ENCODE peak calls at places on chromosomes 12 and 14, in four cellular contexts. U is breast epithelium, Z is stomach, I is H1. S is an unnamed sample.

GRCh38 chr14:101492716-101493115 is 68.6 kb upstream of the DIO3 start:
- DNase-seq in Z (no peak), I (no peak), U (peak), S (no peak)

GRCh38 chr12:22626429-22626828 is 1.5 kb downstream of the ETNK1 start:
- DNase-seq in I (no peak), U (no peak), Z (no peak), S (no peak)

GRCh38 chr14:99077076-99077843 is 194.7 kb downstream of the BCL11B start:
- DNase-seq in I (peak), Z (no peak), U (no peak), S (no peak)

GRCh38 chr12:82964446-82964845 is 277.7 kb downstream of the TMTC2 start:
- DNase-seq in Z (no peak), U (no peak), I (no peak), S (no peak)

GRCh38 chr14:74552623-74553022 is 59.1 kb downstream of the ISCA2 start:
- DNase-seq in U (no peak), I (no peak), Z (peak), S (peak)

GRCh38 chr12:113145720-113146551 is 3.6 kb upstream of the CFAP73 start:
- DNase-seq in I (no peak), Z (no peak), U (no peak), S (no peak)

GRCh38 chr14:71776463-71777359 is 155.5 kb upstream of the RGS6 start:
- DNase-seq in U (no peak), Z (no peak), I (no peak), S (no peak)

GRCh38 chr12:108597559-108598471 is at the start of gene TMEM119:
- DNase-seq in Z (no peak), I (no peak), U (no peak), S (no peak)

GRCh38 chr12:127263621-127264020 is 1003.3 kb upstream of the TMEM132C start:
- DNase-seq in U (no peak), Z (no peak), I (no peak), S (no peak)

GRCh38 chr14:32087907-32088306 is 10.8 kb downstream of the ARHGAP5 start:
- DNase-seq in Z (no peak), U (no peak), I (no peak), S (no peak)

GRCh38 chr12:84632556-84632955 is 280.0 kb downstream of the SLC6A15 start:
- DNase-seq in Z (no peak), I (no peak), U (no peak), S (no peak)

GRCh38 chr14:61602733-61603077 is 92.6 kb upstream of the HIF1A start:
- DNase-seq in U (no peak), I (no peak), Z (no peak), S (no peak)
- H3K4me3 ChIP-seq in U (no peak), I (no peak), Z (no peak), S (no peak)

GRCh38 chr14:49461529-49462401 is 124.4 kb downstream of the RPS29 start:
- DNase-seq in U (no peak), I (no peak), Z (peak), S (no peak)
- TF ChIP-seq CTCF in U (peak), I (peak), Z (no peak), S (peak)

GRCh38 chr14:68278568-68279436 is 459.2 kb downstream of the RAD51B start:
- DNase-seq in U (no peak), Z (no peak), I (no peak), S (no peak)
- TF ChIP-seq POLR2A in U (no peak), Z (no peak), I (no peak), S (no peak)

GRCh38 chr12:53975816-53976152 is 1.0 kb upstream of the HOTAIR start:
- DNase-seq in U (no peak), Z (no peak), I (no peak), S (no peak)
- H3K4me3 ChIP-seq in U (no peak), Z (no peak), I (no peak), S (no peak)

DNA sequence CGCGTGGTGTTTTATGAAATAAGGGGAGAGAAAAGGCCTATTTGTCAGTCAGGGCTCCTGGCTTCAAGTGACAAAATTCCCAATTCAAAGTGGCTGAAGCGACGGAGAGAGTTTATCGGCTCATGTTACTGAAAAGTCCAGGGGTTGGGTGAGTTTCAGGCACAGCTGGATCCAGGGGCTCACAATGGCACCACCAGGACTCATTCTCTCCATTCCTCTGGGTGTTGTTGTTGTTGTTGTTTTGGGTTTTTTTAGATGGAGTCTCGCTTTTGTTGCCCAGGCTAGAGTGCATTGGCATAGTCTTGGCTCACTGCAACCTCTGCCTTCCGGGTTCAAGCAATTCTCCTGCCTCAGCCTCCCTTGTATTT is 119.4 kb downstream of the SCARB1 start:
- DNase-seq in I (no peak), U (no peak), Z (no peak), S (no peak)
- TF ChIP-seq CTCF in I (no peak), U (no peak), Z (no peak), S (no peak)

GRCh38 chr12:6925239-6925542 is 2.6 kb upstream of the ATN1 start:
- DNase-seq in I (peak), Z (no peak), U (no peak), S (no peak)

GRCh38 chr12:6923851-6924250 is 3.9 kb upstream of the ATN1 start:
- DNase-seq in I (no peak), Z (no peak), U (no peak), S (no peak)

GRCh38 chr12:6921539-6921938 is 6.2 kb upstream of the ATN1 start:
- DNase-seq in I (no peak), Z (no peak), U (no peak), S (no peak)

GRCh38 chr12:6921996-6922935 is 5.5 kb upstream of the ATN1 start:
- DNase-seq in I (no peak), U (no peak), Z (no peak), S (no peak)

GRCh38 chr12:6923003-6923732 is 4.6 kb upstream of the ATN1 start:
- DNase-seq in Z (no peak), U (no peak), I (no peak), S (no peak)
- TF ChIP-seq POLR2A in Z (no peak), U (no peak), I (no peak), S (no peak)

DNA sequence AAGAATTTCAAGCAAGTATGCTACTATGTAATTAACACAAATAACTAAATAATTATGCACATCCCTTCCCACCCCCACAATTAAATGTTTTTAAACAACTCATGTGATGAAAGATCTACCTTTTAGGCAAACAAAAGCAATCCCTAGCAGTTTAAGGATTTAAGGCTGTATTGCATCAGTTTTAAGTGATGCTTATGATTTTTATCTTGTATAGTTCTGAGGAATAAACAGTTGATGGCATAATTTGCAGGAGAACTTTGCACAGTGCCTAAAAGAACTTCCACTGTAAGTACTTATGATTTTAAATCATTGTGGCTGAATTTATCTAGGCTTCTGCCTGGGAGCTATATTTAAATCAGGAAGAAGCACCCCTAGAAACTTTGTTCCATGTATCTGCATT is 388.7 kb downstream of the BCAT1 start:
- DNase-seq in U (no peak), Z (no peak), I (no peak), S (no peak)
- H3K4me3 ChIP-seq in U (no peak), Z (peak), I (no peak), S (peak)

DNA sequence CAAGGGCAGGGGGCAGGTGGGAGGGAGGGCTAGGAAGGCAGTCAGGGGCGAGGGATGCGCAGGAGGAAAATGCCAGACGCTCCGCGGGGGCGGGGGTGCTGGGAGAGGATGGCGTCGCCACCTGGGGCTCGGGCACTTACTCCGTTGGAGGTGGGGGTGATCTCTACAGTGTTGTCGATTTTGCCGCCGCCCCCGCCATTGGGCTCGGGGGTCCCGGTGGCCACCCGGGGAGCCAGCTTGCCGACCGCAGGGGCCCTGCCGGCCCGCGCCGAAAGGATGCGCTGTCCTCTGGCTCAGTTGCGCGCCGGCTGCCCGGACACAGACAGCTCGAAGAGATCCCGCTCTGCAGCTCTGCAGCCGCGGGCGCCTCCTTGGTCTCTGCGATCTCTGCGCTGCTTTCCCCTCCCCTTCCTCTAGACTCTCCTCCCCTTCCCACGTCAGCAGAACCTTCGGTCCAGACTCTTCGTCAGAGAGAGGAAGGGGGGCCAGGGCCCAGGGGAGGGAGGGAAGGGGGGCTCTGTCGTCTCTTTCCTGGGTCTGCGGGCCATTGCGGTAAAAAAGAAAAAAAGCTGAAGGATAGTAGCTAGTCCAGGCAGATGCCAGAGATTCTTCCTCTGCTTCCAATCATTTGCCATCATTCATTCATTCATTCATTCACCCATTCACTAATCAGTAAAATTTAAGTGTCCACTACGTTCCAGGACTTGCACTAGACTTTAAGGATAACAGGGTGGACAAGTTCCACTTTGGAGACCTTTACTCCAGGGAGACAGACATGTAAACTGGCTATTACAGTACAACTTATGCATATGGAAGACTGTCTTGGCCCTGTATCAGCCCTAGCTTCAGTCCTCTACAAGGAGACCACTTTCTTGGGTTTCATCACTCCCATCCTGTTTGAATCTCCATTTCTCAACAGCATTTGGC is at the start of gene SLC22A17:
- DNase-seq in U (peak), I (peak), Z (peak), S (no peak)
- TF ChIP-seq CTCF in U (no peak), I (peak), Z (no peak), S (no peak)

DNA sequence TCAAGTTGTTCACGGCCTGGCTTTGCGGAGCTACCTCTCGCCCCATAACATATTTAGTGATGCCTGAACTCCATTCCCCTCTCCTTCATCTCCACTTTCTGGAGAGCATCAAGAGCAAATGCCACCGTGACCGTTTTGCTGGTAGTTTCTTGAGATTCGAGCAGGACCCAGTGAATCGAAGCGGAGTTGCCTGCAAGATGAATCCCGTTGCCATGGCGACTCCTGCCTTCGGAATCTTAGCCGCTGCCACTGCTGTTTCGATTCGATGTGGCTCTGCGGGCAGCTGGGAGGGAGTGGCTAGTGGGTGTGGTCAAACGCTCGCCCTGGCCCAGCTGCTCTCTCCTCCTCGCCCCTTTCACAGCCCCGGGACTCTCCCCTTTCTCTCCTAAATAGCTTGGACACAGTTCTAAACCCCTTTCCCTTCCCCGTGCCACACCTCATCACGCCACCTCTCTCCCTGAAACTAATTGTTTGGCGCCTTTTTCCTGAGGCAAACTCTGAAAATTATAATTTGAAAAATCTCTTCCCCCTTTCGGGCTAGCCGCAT is 1.4 kb downstream of the DAAM1 start:
- DNase-seq in I (peak), Z (peak), U (peak), S (peak)
- TF ChIP-seq POLR2A in I (no peak), Z (no peak), U (no peak), S (no peak)

S was measured in gastrocnemius medialis.